ENCODE peak calls at places on chromosome 18, in four cellular contexts. One of them, this sample, is unnamed.

GRCh38 chr18:77049938-77050337 is 82.6 kb downstream of the MBP start:
- DNase-seq in GM12891: no peak
- DNase-seq in GM12878: no peak
- DNase-seq in K562: no peak
- DNase-seq in this sample: no peak

GRCh38 chr18:37537868-37538525 is 27.6 kb downstream of the CELF4 start:
- DNase-seq in GM12891: peak; percentile 80
- DNase-seq in GM12878: no peak
- DNase-seq in K562: peak; percentile 87
- DNase-seq in this sample: peak; percentile 11

GRCh38 chr18:78857252-78858150 is 122.1 kb upstream of the SALL3 start:
- DNase-seq in GM12891: no peak
- DNase-seq in GM12878: no peak
- DNase-seq in K562: no peak
- DNase-seq in this sample: no peak

GRCh38 chr18:49565656-49566055 is 3.8 kb downstream of the LIPG start:
- DNase-seq in GM12891: no peak
- DNase-seq in GM12878: no peak
- DNase-seq in K562: no peak
- DNase-seq in this sample: no peak

GRCh38 chr18:26304511-26304910 is 78.3 kb downstream of the TAF4B start:
- DNase-seq in GM12891: no peak
- DNase-seq in GM12878: no peak
- DNase-seq in K562: no peak
- DNase-seq in this sample: no peak

GRCh38 chr18:26536032-26536431 is 12.3 kb downstream of the KCTD1 start:
- DNase-seq in GM12891: no peak
- DNase-seq in GM12878: no peak
- DNase-seq in K562: no peak
- DNase-seq in this sample: no peak

GRCh38 chr18:26091047-26091630 is 726 bp upstream of the SS18 start:
- DNase-seq in GM12891: no peak
- DNase-seq in GM12878: peak; percentile 51
- DNase-seq in K562: no peak
- DNase-seq in this sample: no peak

GRCh38 chr18:62744076-62744705 is 28.9 kb downstream of the PHLPP1 start:
- DNase-seq in GM12891: no peak
- DNase-seq in GM12878: no peak
- DNase-seq in K562: no peak
- DNase-seq in this sample: no peak

GRCh38 chr18:60892855-60893254 is 440.4 kb upstream of the CDH20 start:
- DNase-seq in GM12891: no peak
- DNase-seq in GM12878: no peak
- DNase-seq in K562: no peak
- DNase-seq in this sample: peak; percentile 18

GRCh38 chr18:76394780-76395476 is 100.1 kb downstream of the ZNF516 start:
- DNase-seq in GM12891: no peak
- DNase-seq in GM12878: no peak
- DNase-seq in K562: no peak
- DNase-seq in this sample: no peak

GRCh38 chr18:26516964-26517363 is 31.4 kb downstream of the KCTD1 start:
- DNase-seq in GM12891: no peak
- DNase-seq in GM12878: no peak
- DNase-seq in K562: no peak
- DNase-seq in this sample: no peak

GRCh38 chr18:76941284-76941683 is 118.9 kb downstream of the ZNF236 start:
- DNase-seq in GM12891: no peak
- DNase-seq in GM12878: no peak
- DNase-seq in K562: no peak
- DNase-seq in this sample: no peak

GRCh38 chr18:31609886-31610646 is 18.4 kb downstream of the TTR start:
- DNase-seq in GM12891: no peak
- DNase-seq in GM12878: no peak
- DNase-seq in K562: no peak
- DNase-seq in this sample: no peak

GRCh38 chr18:53799134-53799533 is 425.3 kb downstream of the MBD2 start:
- DNase-seq in GM12891: no peak
- DNase-seq in GM12878: no peak
- DNase-seq in K562: no peak
- DNase-seq in this sample: no peak

GRCh38 chr18:79488311-79489047 is 92.7 kb downstream of the NFATC1 start:
- DNase-seq in GM12891: no peak
- DNase-seq in GM12878: no peak
- DNase-seq in K562: no peak
- DNase-seq in this sample: no peak

GRCh38 chr18:36176177-36176584 is 11.1 kb upstream of the MOCOS start:
- DNase-seq in GM12891: no peak
- DNase-seq in GM12878: no peak
- DNase-seq in K562: no peak
- DNase-seq in this sample: no peak

GRCh38 chr18:3410273-3410672 is 39.7 kb upstream of the TGIF1 start:
- DNase-seq in GM12891: no peak
- DNase-seq in GM12878: no peak
- DNase-seq in K562: no peak
- DNase-seq in this sample: no peak

GRCh38 chr18:62881509-62882016 is 166.2 kb downstream of the PHLPP1 start:
- DNase-seq in GM12891: no peak
- DNase-seq in GM12878: no peak
- DNase-seq in K562: no peak
- DNase-seq in this sample: no peak

GRCh38 chr18:14074187-14074586 is 58.0 kb downstream of the ZNF519 start:
- DNase-seq in GM12891: no peak
- DNase-seq in GM12878: no peak
- DNase-seq in K562: peak; percentile 23
- DNase-seq in this sample: no peak

GRCh38 chr18:68409585-68409984 is 305.3 kb downstream of the TMX3 start:
- DNase-seq in GM12891: no peak
- DNase-seq in GM12878: no peak
- DNase-seq in K562: no peak
- DNase-seq in this sample: no peak

GRCh38 chr18:36298113-36298701 is 694 bp downstream of the FHOD3 start:
- DNase-seq in GM12891: peak; percentile 39
- DNase-seq in GM12878: no peak
- DNase-seq in K562: peak; percentile 22
- DNase-seq in this sample: no peak

GRCh38 chr18:6069539-6069938 is 174.2 kb upstream of the TMEM200C start:
- DNase-seq in GM12891: no peak
- DNase-seq in GM12878: no peak
- DNase-seq in K562: no peak
- DNase-seq in this sample: no peak

GRCh38 chr18:42436366-42436765 is 481.3 kb downstream of the PIK3C3 start:
- DNase-seq in GM12891: no peak
- DNase-seq in GM12878: no peak
- DNase-seq in K562: no peak
- DNase-seq in this sample: no peak

GRCh38 chr18:44748582-44748981 is 67.9 kb downstream of the SETBP1 start:
- DNase-seq in GM12891: no peak
- DNase-seq in GM12878: no peak
- DNase-seq in K562: no peak
- DNase-seq in this sample: no peak

GRCh38 chr18:74950479-74950878 is 258.5 kb downstream of the PTGR3 start:
- DNase-seq in GM12891: no peak
- DNase-seq in GM12878: no peak
- DNase-seq in K562: no peak
- DNase-seq in this sample: no peak

GRCh38 chr18:9700261-9700796 is 7.8 kb upstream of the RAB31 start:
- DNase-seq in GM12891: no peak
- DNase-seq in GM12878: no peak
- DNase-seq in K562: no peak
- DNase-seq in this sample: no peak
- TF ChIP-seq SPI1 in GM12891: no peak
- TF ChIP-seq SPI1 in GM12878: no peak
- TF ChIP-seq SPI1 in K562: peak; percentile 2
- TF ChIP-seq SPI1 in this sample: no peak

DNA sequence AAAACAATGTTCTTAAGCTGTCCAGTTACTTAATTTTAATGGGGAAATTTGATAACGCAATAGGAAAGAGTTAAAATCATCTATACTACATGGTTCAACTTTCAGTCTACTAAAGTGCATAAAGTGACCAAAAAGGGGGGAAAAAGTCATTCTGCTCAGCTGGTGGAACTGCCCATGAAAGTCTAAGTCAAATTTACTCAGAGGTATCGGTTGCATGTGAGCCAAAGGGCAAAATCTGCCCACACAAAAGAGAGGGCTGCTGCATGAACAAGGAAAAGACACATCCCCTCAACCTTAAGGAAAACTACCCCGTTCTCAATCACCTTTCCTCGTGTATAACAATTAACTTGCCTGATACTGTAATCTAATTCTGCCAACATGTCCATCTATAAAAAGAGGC is 126.1 kb downstream of the TCF4 start:
- DNase-seq in GM12891: no peak
- DNase-seq in GM12878: no peak
- DNase-seq in K562: no peak
- DNase-seq in this sample: no peak
- TF ChIP-seq POLR2AphosphoS5 in GM12891: no peak
- TF ChIP-seq POLR2AphosphoS5 in GM12878: no peak
- TF ChIP-seq POLR2AphosphoS5 in K562: no peak
- TF ChIP-seq POLR2AphosphoS5 in this sample: no peak

DNA sequence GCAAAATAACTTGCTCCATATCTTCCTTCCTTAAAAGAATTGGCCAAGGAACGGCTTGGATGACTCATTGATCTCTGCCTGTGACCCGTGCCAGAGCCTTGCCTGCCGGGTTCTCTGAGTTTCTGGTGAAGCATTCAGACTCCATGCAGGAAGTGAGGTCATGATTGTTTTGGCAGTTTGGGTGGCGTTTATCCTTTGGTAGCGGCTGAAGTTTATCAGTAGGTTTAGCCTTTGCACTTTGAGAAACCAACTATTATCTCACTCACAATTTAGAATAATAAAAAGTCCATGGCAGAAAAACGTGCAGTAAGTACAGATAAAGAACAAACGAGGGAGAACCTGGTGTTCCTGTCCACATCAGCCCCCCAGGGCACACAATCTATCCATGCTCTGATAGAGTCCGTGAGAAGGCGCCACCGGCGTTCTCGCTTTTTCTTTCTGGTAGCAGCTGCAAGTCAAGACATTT is 15.0 kb upstream of the CTAGE1 start:
- DNase-seq in GM12891: no peak
- DNase-seq in GM12878: no peak
- DNase-seq in K562: peak; percentile 48
- DNase-seq in this sample: no peak
- TF ChIP-seq SPI1 in GM12891: no peak
- TF ChIP-seq SPI1 in GM12878: no peak
- TF ChIP-seq SPI1 in K562: no peak
- TF ChIP-seq SPI1 in this sample: no peak

DNA sequence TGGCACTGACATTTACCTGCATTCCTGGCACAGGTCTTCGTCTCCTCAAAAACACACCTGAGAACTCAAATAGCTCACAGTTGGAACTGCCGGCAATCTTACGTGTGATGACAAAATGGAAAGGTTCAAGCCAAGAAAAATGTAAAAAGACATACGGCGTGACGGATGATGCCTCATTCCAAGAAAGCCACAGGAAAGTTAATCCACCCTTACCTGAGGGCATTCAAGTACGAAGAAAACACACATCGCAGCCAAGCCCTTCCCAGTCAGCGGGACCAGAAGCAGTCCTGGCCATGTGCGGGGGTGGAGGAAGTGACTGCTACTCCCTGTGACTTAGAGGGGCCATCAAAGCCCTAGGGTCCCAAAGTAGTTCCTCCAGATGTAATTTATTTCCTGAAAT is 986.3 kb upstream of the CELF4 start:
- DNase-seq in GM12891: no peak
- DNase-seq in GM12878: no peak
- DNase-seq in K562: no peak
- DNase-seq in this sample: no peak
- TF ChIP-seq POLR2AphosphoS5 in GM12891: no peak
- TF ChIP-seq POLR2AphosphoS5 in GM12878: no peak
- TF ChIP-seq POLR2AphosphoS5 in K562: no peak
- TF ChIP-seq POLR2AphosphoS5 in this sample: no peak

DNA sequence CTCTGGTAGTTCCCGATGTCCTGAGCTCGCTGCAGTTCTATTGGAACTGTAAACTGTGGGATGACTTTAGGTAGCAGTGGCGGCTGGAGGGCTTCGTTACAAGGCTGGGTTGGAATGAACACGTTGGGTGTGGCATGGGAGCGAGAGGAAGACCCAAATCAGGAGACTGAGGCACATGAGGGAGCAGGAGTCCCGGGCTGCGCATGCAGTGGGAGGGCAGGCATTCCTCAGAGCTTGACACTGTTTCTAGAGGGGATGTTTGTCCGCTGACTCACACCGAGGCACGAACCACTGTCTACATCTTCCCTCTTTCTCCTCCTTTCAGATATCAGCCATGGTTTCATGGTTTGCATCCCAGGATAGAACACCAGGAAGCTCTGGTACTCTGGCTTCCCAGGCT is 40.6 kb upstream of the LAMA1 start:
- DNase-seq in GM12891: no peak
- DNase-seq in GM12878: no peak
- DNase-seq in K562: no peak
- DNase-seq in this sample: no peak
- TF ChIP-seq SPI1 in GM12891: no peak
- TF ChIP-seq SPI1 in GM12878: no peak
- TF ChIP-seq SPI1 in K562: no peak
- TF ChIP-seq SPI1 in this sample: no peak

DNA sequence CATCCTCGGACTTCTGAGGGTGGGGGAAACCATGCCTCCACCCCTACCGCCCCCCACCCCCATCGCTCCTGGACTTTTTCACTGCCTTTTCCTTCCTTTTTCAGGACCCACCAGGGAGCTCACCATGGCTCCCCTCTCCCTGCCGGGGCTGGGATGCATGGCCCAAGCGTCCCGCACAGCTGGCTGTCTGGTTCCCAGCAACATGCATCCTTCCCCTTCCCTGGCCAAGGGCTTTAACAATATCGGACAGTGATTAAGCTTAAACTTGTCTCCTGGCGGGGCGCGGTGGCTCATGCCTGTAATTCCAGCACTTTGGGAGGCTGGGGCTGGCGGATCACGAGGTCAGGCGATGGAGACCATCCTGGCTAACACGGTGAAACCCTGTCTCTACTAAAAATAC is 44.1 kb downstream of the MRO start:
- DNase-seq in GM12891: no peak
- DNase-seq in GM12878: no peak
- DNase-seq in K562: no peak
- DNase-seq in this sample: no peak
- TF ChIP-seq POLR2AphosphoS5 in GM12891: no peak
- TF ChIP-seq POLR2AphosphoS5 in GM12878: no peak
- TF ChIP-seq POLR2AphosphoS5 in K562: no peak
- TF ChIP-seq POLR2AphosphoS5 in this sample: no peak

GRCh38 chr18:58533771-58534170 is 95.1 kb downstream of the ALPK2 start:
- DNase-seq in GM12891: no peak
- DNase-seq in GM12878: no peak
- DNase-seq in K562: no peak
- DNase-seq in this sample: no peak
- TF ChIP-seq SPI1 in GM12891: no peak
- TF ChIP-seq SPI1 in GM12878: no peak
- TF ChIP-seq SPI1 in K562: no peak
- TF ChIP-seq SPI1 in this sample: no peak